ENCODE peak calls at places on chromosomes 7 and 10, in four cellular contexts. V is pancreas, G is SK-N-SH, C is RWPE2. P is an unnamed sample.

GRCh38 chr10:122255509-122256301 is 15.4 kb upstream of the BTBD16 start:
- DNase-seq in G (no peak), C (no peak), V (no peak), P (no peak)

GRCh38 chr7:127514499-127514898 is 70.9 kb downstream of the GCC1 start:
- DNase-seq in V (no peak), G (peak; percentile 68), C (no peak), P (no peak)

GRCh38 chr7:138837627-138838026 is 39.6 kb upstream of the ATP6V0A4 start:
- DNase-seq in G (no peak), C (no peak), V (no peak), P (no peak)

GRCh38 chr7:156222611-156223010 is 410.3 kb upstream of the SHH start:
- DNase-seq in V (no peak), G (no peak), C (no peak), P (no peak)

GRCh38 chr10:58781873-58782488 is 269.3 kb downstream of the BICC1 start:
- DNase-seq in C (no peak), G (peak; percentile 36), V (no peak), P (no peak)

GRCh38 chr7:105802611-105803520 is 73.5 kb downstream of the ATXN7L1 start:
- DNase-seq in C (no peak), G (no peak), V (no peak), P (no peak)

GRCh38 chr7:43756368-43757072 is 2.0 kb upstream of the BLVRA start:
- DNase-seq in V (no peak), C (no peak), G (no peak), P (peak; percentile 27)

GRCh38 chr7:134290286-134290685 is 26.4 kb downstream of the SLC35B4 start:
- DNase-seq in C (no peak), G (no peak), V (no peak), P (peak; percentile 40)

GRCh38 chr10:95542330-95542729 is 18.8 kb downstream of the SORBS1 start:
- DNase-seq in G (no peak), V (no peak), C (no peak), P (no peak)

GRCh38 chr10:84352251-84352842 is 24.0 kb downstream of the CCSER2 start:
- DNase-seq in V (peak; percentile 43), C (no peak), G (peak; percentile 65), P (peak; percentile 60)

GRCh38 chr10:129968020-129968861 is 4.2 kb upstream of the EBF3 start:
- DNase-seq in G (peak; percentile 29), C (no peak), V (no peak), P (no peak)

GRCh38 chr7:38178004-38178694 is at the start of gene STARD3NL:
- DNase-seq in C (peak; percentile 100), V (peak; percentile 99), G (peak; percentile 99), P (peak; percentile 100)

GRCh38 chr7:1408466-1408865 is 50.8 kb downstream of the MICALL2 start:
- DNase-seq in V (no peak), G (no peak), C (no peak), P (no peak)

GRCh38 chr7:151271699-151272355 is 23.3 kb upstream of the SMARCD3 start:
- DNase-seq in G (no peak), V (peak; percentile 40), C (no peak), P (no peak)

GRCh38 chr10:126525326-126525725 is 137.0 kb upstream of the ADAM12 start:
- DNase-seq in G (no peak), V (no peak), C (no peak), P (no peak)

GRCh38 chr7:50552921-50553320 is 12.3 kb downstream of the DDC start:
- DNase-seq in C (no peak), G (no peak), V (peak; percentile 31), P (peak; percentile 7)

GRCh38 chr7:140300263-140301131 is 97.8 kb downstream of the SLC37A3 start:
- DNase-seq in C (no peak), V (no peak), G (no peak), P (no peak)

GRCh38 chr7:75638607-75639070 is 100.1 kb downstream of the HIP1 start:
- DNase-seq in G (peak; percentile 92), V (peak; percentile 30), C (no peak), P (peak; percentile 55)

DNA sequence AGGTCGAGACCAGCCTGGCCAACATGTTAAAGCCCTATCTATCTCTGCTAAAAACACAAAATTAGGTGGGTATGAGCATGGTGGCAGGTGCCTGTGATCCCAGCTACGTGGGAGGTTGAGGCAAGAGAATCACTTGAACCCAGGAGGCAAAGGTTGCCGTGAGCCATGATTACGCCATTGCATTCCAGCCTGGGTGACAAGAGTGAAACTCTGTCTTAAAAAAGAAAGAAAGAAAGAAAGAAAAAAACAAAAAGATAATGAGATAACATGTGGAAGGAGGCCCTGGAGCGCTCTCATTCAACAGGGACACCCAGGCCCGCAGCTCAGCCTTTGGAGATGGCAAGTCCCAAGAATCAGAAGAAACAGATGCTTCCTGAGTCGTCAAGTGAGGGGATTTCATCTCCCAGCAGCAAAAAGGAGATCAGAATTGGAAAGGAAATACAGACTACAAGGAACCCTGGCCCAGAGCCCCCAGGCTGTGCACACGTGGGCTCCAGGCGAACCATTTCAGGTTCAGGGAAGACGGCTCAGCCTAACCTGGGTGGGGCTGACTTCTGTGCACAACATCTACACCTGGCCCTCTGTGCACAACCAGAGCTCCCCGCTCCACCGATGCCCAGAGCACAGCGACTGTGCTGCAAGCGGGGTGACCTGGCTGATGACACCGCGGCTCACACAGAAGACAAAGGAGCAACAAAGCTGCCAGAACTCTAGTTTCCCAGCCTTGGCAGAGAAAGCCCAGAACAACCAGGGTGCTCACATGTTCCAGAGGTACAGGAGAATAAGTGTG is 33.2 kb downstream of the GNA12 start:
- DNase-seq in C (no peak), V (no peak), G (no peak), P (no peak)
- H3K4me3 ChIP-seq in C (no peak overlapping the region), V (no peak overlapping the region), G (no peak overlapping the region), P (no peak overlapping the region)

DNA sequence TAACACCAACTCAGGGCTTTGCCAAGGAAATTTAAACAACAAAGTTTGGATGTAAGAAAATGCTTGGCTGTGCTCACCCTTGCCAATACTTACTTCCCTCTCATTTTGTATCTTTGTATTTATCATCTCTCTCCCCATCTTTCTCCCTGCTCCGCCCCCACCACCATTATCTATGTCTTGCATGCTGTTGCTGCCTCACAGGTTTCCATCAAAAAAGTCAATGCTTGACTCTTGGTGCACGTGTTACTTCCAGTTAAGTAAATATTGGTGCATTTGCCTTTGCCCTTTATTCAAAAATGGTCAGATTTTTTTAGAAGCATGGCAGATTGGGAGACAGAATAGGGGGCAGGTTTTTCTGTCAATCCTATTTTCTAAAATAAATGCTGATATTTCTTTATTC is 626.0 kb downstream of the ACTR3B start:
- DNase-seq in G (no peak), V (no peak), C (no peak), P (no peak)
- H3K9me3 ChIP-seq in G (peaks cover 4% of the 10 kb centered on the region), V (no peaks in the 10 kb centered on the region), C (peaks cover 9% of the 10 kb centered on the region), P (no peaks in the 10 kb centered on the region)

GRCh38 chr7:27207348-27207985 is 7.6 kb upstream of the HOXA13 start:
- DNase-seq in V (no peak), C (no peak), G (no peak), P (no peak)
- H3K27me3 ChIP-seq in V (peaks cover 16% of the 10 kb centered on the region), C (no peaks in the 10 kb centered on the region), G (peaks cover 97% of the 10 kb centered on the region), P (peaks cover 3% of the 10 kb centered on the region)

GRCh38 chr7:99557196-99557607 is 1.2 kb upstream of the ZNF655 start:
- DNase-seq in V (no peak), G (no peak), C (no peak), P (no peak)
- H3K4me3 ChIP-seq in V (no peak overlapping the region), G (peak overlapping the region; percentile 88), C (peak overlapping the region; percentile 89), P (peak overlapping the region; percentile 76)